ENCODE peak calls at places on chromosomes 13 and 19, in four cellular contexts. One of them, this sample, is unnamed.

GRCh38 chr19:1780272-1780957 is 27.1 kb downstream of the ONECUT3 start:
- DNase-seq in K562: no peak
- DNase-seq in aorta: no peak
- DNase-seq in ELR: peak
- DNase-seq in this sample: no peak

GRCh38 chr13:79245937-79246574 is 160.0 kb downstream of the RBM26 start:
- DNase-seq in K562: no peak
- DNase-seq in aorta: no peak
- DNase-seq in ELR: no peak
- DNase-seq in this sample: no peak

GRCh38 chr19:13014101-13014920 is 19.0 kb downstream of the NFIX start:
- DNase-seq in K562: peak
- DNase-seq in aorta: no peak
- DNase-seq in ELR: no peak
- DNase-seq in this sample: no peak

GRCh38 chr19:18848860-18849661 is 17.3 kb downstream of the UPF1 start:
- DNase-seq in K562: no peak
- DNase-seq in aorta: peak
- DNase-seq in ELR: peak
- DNase-seq in this sample: no peak

GRCh38 chr13:60514891-60515290 is 117.9 kb downstream of the TDRD3 start:
- DNase-seq in K562: no peak
- DNase-seq in aorta: no peak
- DNase-seq in ELR: no peak
- DNase-seq in this sample: no peak

GRCh38 chr13:30016398-30016797 is 166.0 kb upstream of the UBL3 start:
- DNase-seq in K562: no peak
- DNase-seq in aorta: no peak
- DNase-seq in ELR: no peak
- DNase-seq in this sample: no peak

GRCh38 chr19:55028757-55029156 is 9.3 kb downstream of the GP6 start:
- DNase-seq in K562: no peak
- DNase-seq in aorta: no peak
- DNase-seq in ELR: no peak
- DNase-seq in this sample: no peak

GRCh38 chr19:15099017-15099582 is 8.1 kb upstream of the SYDE1 start:
- DNase-seq in K562: no peak
- DNase-seq in aorta: no peak
- DNase-seq in ELR: no peak
- DNase-seq in this sample: no peak

GRCh38 chr19:10112037-10112751 is 701 bp downstream of the P2RY11 start:
- DNase-seq in K562: no peak
- DNase-seq in aorta: no peak
- DNase-seq in ELR: peak
- DNase-seq in this sample: no peak

GRCh38 chr13:113664751-113665581 is 2.1 kb upstream of the GRK1 start:
- DNase-seq in K562: no peak
- DNase-seq in aorta: peak
- DNase-seq in ELR: no peak
- DNase-seq in this sample: no peak

GRCh38 chr13:20685042-20685441 is 18.5 kb upstream of the IL17D start:
- DNase-seq in K562: no peak
- DNase-seq in aorta: no peak
- DNase-seq in ELR: no peak
- DNase-seq in this sample: no peak

GRCh38 chr19:53007200-53008054 is 6.3 kb upstream of the ERVV-1 start:
- DNase-seq in K562: peak
- DNase-seq in aorta: no peak
- DNase-seq in ELR: no peak
- DNase-seq in this sample: no peak

GRCh38 chr19:35045667-35046300 is 4.3 kb downstream of the HPN start:
- DNase-seq in K562: peak
- DNase-seq in aorta: no peak
- DNase-seq in ELR: peak
- DNase-seq in this sample: peak

GRCh38 chr13:37263881-37264280 is 158.4 kb upstream of the CSNK1A1L start:
- DNase-seq in K562: no peak
- DNase-seq in aorta: no peak
- DNase-seq in ELR: no peak
- DNase-seq in this sample: no peak

GRCh38 chr19:17733127-17733526 is 13.8 kb downstream of the MAP1S start:
- DNase-seq in K562: peak
- DNase-seq in aorta: no peak
- DNase-seq in ELR: no peak
- DNase-seq in this sample: no peak

GRCh38 chr19:33392341-33393285 is 19.1 kb downstream of the CEBPG start:
- DNase-seq in K562: peak
- DNase-seq in aorta: peak
- DNase-seq in ELR: no peak
- DNase-seq in this sample: no peak

GRCh38 chr13:33004454-33004853 is 11.8 kb upstream of the KL start:
- DNase-seq in K562: no peak
- DNase-seq in aorta: no peak
- DNase-seq in ELR: no peak
- DNase-seq in this sample: no peak

GRCh38 chr13:47076536-47076935 is 179.7 kb upstream of the HTR2A start:
- DNase-seq in K562: no peak
- DNase-seq in aorta: no peak
- DNase-seq in ELR: peak
- DNase-seq in this sample: no peak

GRCh38 chr19:4216832-4217231 is 12.5 kb upstream of the EBI3 start:
- DNase-seq in K562: no peak
- DNase-seq in aorta: no peak
- DNase-seq in ELR: no peak
- DNase-seq in this sample: no peak

GRCh38 chr19:3725640-3726310 is 17.6 kb downstream of the TJP3 start:
- DNase-seq in K562: peak
- DNase-seq in aorta: no peak
- DNase-seq in ELR: peak
- DNase-seq in this sample: no peak

GRCh38 chr19:55679343-55680257 is 4.6 kb downstream of the EPN1 start:
- DNase-seq in K562: no peak
- DNase-seq in aorta: no peak
- DNase-seq in ELR: peak
- DNase-seq in this sample: no peak

GRCh38 chr13:78660130-78660857 is 1.3 kb upstream of the OBI1 start:
- DNase-seq in K562: no peak
- DNase-seq in aorta: no peak
- DNase-seq in ELR: no peak
- DNase-seq in this sample: no peak

GRCh38 chr19:35347930-35348298 is 212 bp downstream of the FFAR1 start:
- DNase-seq in K562: no peak
- DNase-seq in aorta: peak
- DNase-seq in ELR: no peak
- DNase-seq in this sample: no peak

GRCh38 chr19:17246681-17247425 is 1.1 kb upstream of the NR2F6 start:
- DNase-seq in K562: no peak
- DNase-seq in aorta: no peak
- DNase-seq in ELR: peak
- DNase-seq in this sample: no peak

GRCh38 chr13:79943633-79944032 is 397.3 kb downstream of the SPRY2 start:
- DNase-seq in K562: no peak
- DNase-seq in aorta: no peak
- DNase-seq in ELR: no peak
- DNase-seq in this sample: no peak

GRCh38 chr13:33167521-33167920 is 118.0 kb downstream of the STARD13 start:
- DNase-seq in K562: no peak
- DNase-seq in aorta: no peak
- DNase-seq in ELR: no peak
- DNase-seq in this sample: no peak

GRCh38 chr13:26698392-26699196 is 62.0 kb downstream of the GPR12 start:
- DNase-seq in K562: peak
- DNase-seq in aorta: peak
- DNase-seq in ELR: peak
- DNase-seq in this sample: peak

GRCh38 chr13:54965881-54966280 is 1937.3 kb downstream of the OLFM4 start:
- DNase-seq in K562: no peak
- DNase-seq in aorta: no peak
- DNase-seq in ELR: no peak
- DNase-seq in this sample: no peak

GRCh38 chr13:106649495-106649894 is 81.6 kb upstream of the ARGLU1 start:
- DNase-seq in K562: no peak
- DNase-seq in aorta: no peak
- DNase-seq in ELR: no peak
- DNase-seq in this sample: no peak

GRCh38 chr13:20495087-20496023 is 30.3 kb downstream of the CRYL1 start:
- DNase-seq in K562: peak
- DNase-seq in aorta: no peak
- DNase-seq in ELR: peak
- DNase-seq in this sample: peak

GRCh38 chr19:38684078-38684861 is 36.8 kb downstream of the ACTN4 start:
- DNase-seq in K562: peak
- DNase-seq in aorta: peak
- DNase-seq in ELR: peak
- DNase-seq in this sample: no peak

GRCh38 chr13:99909836-99910619 is 61.5 kb downstream of the ZIC5 start:
- DNase-seq in K562: no peak
- DNase-seq in aorta: no peak
- DNase-seq in ELR: no peak
- DNase-seq in this sample: no peak